ENCODE peak calls at places on chromosomes 13 and 19, in nine cellular contexts. X is upper lobe of right lung; Z is transverse colon; B is kidney; L is CD8-positive, alpha-beta T cell; E is Peyer's patch; Y is IMR-90; J is body of pancreas; A is sigmoid colon. G is an unnamed sample.

GRCh38 chr13:110915874-110916670 is 1.2 kb upstream of the ANKRD10 start:
- DNase-seq in X (no peak), Z (no peak), B (no peak), L (no peak), E (no peak), Y (peak; percentile 64), J (no peak), A (no peak), G (no peak)

GRCh38 chr13:96629331-96629730 is 364.9 kb downstream of the OXGR1 start:
- DNase-seq in X (no peak), Z (no peak), B (no peak), L (no peak), E (no peak), Y (no peak), J (no peak), A (no peak), G (no peak)

GRCh38 chr19:31639306-31639705 is 290.1 kb upstream of the TSHZ3 start:
- DNase-seq in X (no peak), Z (no peak), B (no peak), L (no peak), E (no peak), Y (peak; percentile 1), J (no peak), A (no peak), G (no peak)

GRCh38 chr19:6868341-6868740 is 19.0 kb upstream of the ADGRE1 start:
- DNase-seq in X (no peak), Z (no peak), B (no peak), L (no peak), E (no peak), Y (no peak), J (no peak), A (no peak), G (no peak)

GRCh38 chr19:47111081-47111589 is 2.4 kb downstream of the ZC3H4 start:
- DNase-seq in X (peak; percentile 74), Z (peak; percentile 41), B (no peak), L (peak; percentile 21), E (peak; percentile 73), Y (no peak), J (peak; percentile 31), A (peak; percentile 71), G (peak; percentile 81)

GRCh38 chr19:5048727-5049553 is 80.0 kb downstream of the KDM4B start:
- DNase-seq in X (no peak), Z (peak; percentile 55), B (no peak), L (no peak), E (no peak), Y (peak; percentile 66), J (no peak), A (no peak), G (peak; percentile 69)

GRCh38 chr19:51368366-51369282 is at the start of gene CLDND2:
- DNase-seq in X (no peak), Z (no peak), B (no peak), L (no peak), E (no peak), Y (no peak), J (no peak), A (no peak), G (no peak)

GRCh38 chr13:97411894-97412460 is 22.0 kb upstream of the RAP2A start:
- DNase-seq in X (no peak), Z (no peak), B (no peak), L (no peak), E (no peak), Y (no peak), J (no peak), A (no peak), G (no peak)

GRCh38 chr19:35144600-35145436 is 1.8 kb downstream of the FXYD7 start:
- DNase-seq in X (no peak), Z (peak; percentile 84), B (peak; percentile 91), L (no peak), E (no peak), Y (no peak), J (peak; percentile 31), A (no peak), G (no peak)

GRCh38 chr19:4575267-4575793 is 15.8 kb upstream of the SEMA6B start:
- DNase-seq in X (no peak), Z (no peak), B (peak; percentile 97), L (no peak), E (no peak), Y (peak; percentile 89), J (peak; percentile 35), A (peak; percentile 78), G (no peak)

GRCh38 chr13:113897161-113897560 is 33.3 kb upstream of the GAS6 start:
- DNase-seq in X (no peak), Z (no peak), B (no peak), L (no peak), E (no peak), Y (peak; percentile 98), J (no peak), A (no peak), G (no peak)

DNA sequence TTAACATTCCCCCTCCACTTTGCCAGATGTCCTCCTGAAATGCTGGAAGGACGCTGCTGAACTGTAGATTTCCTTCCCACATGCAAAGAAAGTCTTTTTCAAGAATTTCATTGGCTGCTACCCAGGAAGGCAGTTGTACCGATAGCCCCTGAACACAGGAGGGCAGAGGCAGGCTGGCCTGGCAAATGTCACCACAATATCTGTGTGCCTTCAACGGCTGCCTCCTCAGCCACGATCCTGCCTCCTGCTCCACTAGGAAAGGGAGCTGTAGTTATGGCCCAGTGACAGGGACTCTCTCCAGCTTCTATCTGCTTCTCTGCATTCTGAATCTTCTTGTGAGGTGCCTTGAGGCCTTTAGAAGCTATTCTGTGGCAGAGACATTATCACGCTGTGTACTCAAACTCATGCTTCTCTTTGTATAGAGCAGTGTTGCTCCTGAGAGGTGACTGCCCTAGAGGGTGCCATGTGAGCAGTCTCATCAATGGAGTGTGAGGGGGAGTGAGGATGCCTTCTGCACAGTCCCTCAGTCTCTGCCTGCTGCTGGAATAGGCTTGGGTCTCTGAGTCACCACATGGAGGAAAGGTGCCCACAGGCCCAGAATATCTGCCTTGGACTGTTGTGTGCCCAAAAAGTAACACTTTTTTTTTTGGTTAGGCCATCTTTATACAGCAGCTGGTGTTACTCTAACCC is 279.8 kb downstream of the DNAJC15 start:
- DNase-seq in X (no peak), Z (peak; percentile 28), B (peak; percentile 86), L (no peak), E (no peak), Y (peak; percentile 70), J (peak; percentile 62), A (peak; percentile 80), G (peak; percentile 39)
- TF ChIP-seq CTCF in X (peak; percentile 42), Z (peak; percentile 30), B (peak; percentile 66), L (no peak), E (no peak), Y (peak; percentile 59), J (peak; percentile 54), A (peak; percentile 43), G (no peak)

DNA sequence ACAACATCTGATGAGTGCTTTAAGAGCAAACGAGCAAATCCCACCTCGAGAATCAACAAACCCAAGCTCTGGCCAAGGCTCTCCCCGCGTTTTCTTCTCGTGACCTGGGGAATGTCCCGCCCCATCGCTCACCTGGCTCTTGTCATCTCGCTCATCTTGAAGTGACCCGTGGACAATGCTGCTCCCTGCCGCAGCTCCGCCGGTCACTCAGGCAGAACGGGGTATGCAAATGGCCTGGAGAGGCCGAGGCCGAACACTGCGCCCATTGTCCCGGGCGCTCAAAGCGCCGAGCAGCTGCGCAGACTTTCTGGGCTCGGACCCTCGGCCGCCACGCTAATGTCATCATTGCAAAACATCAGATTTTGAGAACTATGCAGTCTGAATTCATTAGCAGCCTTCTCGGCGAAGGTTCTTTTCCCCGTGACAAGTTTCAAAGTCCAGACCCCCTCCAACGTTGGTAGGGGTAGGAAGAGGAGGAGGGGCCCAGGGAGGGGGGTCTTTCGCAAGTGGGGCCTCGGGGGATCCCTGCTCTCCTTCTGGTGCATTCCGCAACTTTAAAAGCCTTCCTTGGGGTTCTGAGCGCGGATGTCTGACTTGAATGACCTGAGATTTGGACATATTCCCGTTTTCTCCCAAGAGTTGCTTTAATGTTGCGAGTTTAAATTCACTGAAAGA is 39.7 kb downstream of the SOX1 start:
- DNase-seq in X (no peak), Z (no peak), B (no peak), L (no peak), E (no peak), Y (no peak), J (no peak), A (no peak), G (no peak)
- H3K4me3 ChIP-seq in X (no peak overlapping the region), Z (no peak overlapping the region), B (no peak overlapping the region), L (no peak overlapping the region), E (no peak overlapping the region), Y (no peak overlapping the region), J (no peak overlapping the region), A (no peak overlapping the region), G (no peak overlapping the region)

GRCh38 chr19:33388231-33388816 is 14.8 kb downstream of the CEBPG start:
- DNase-seq in X (peak; percentile 65), Z (no peak), B (peak; percentile 65), L (no peak), E (peak; percentile 52), Y (no peak), J (no peak), A (peak; percentile 67), G (peak; percentile 60)

GRCh38 chr19:33387351-33388230 is 14.1 kb downstream of the CEBPG start:
- DNase-seq in X (no peak), Z (no peak), B (peak; percentile 68), L (no peak), E (peak; percentile 50), Y (no peak), J (no peak), A (no peak), G (no peak)

GRCh38 chr19:33390120-33390907 is 16.8 kb downstream of the CEBPG start:
- DNase-seq in X (peak; percentile 75), Z (peak; percentile 45), B (peak; percentile 72), L (no peak), E (peak; percentile 66), Y (no peak), J (no peak), A (peak; percentile 91), G (peak; percentile 80)

GRCh38 chr19:33389574-33390119 is 16.1 kb downstream of the CEBPG start:
- DNase-seq in X (peak; percentile 64), Z (no peak), B (peak; percentile 77), L (no peak), E (peak; percentile 56), Y (no peak), J (no peak), A (peak; percentile 77), G (peak; percentile 76)

DNA sequence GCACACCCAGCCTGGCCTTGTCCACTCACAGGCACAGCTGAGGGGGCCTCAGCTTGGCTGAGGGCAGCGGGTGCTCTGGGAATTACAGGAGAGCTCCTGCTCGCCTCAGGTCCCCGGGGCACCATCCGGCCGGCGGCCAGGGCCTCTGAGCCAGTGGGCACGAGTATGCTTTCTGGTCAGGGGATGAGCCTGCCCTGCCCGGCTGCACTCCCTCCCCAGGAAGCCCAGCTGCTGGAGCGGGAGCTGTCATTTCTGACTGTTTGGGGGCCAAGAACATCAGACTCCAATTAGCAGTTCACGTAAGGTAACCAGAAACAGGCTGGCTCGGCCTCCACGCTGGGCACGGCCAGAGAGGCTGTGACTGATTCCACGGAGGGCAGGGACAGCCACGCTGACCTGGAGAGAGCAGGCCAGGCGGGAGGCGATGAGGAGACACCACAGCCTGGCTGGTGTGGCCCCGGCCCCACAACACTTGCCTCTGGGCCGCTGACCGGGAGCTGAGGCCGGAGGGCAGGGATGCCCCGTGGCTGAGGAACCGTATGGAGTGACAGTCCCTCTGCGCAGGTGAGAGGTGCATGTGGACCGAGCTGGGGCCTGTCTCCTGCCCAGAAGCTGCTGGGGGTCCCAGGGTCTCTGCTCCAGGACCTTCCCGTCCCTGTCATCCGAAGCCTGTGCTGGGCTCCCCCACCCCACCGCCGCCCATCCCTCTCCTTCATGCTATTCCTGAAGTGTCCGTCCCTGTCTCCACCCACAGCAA is 15.5 kb downstream of the CEBPG start:
- DNase-seq in X (peak; percentile 64), Z (no peak), B (peak; percentile 65), L (no peak), E (peak; percentile 46), Y (no peak), J (no peak), A (peak; percentile 71), G (peak; percentile 73)
- H3K4me1 ChIP-seq in X (peaks cover 51% of the 10 kb centered on the region), Z (peaks cover 31% of the 10 kb centered on the region), B (peaks cover 18% of the 10 kb centered on the region), L (no peaks in the 10 kb centered on the region), E (no peaks in the 10 kb centered on the region), Y (peaks cover 7% of the 10 kb centered on the region), J (peaks cover 49% of the 10 kb centered on the region), A (peaks cover 5% of the 10 kb centered on the region), G (peaks cover 28% of the 10 kb centered on the region)

GRCh38 chr13:41587490-41587889 is 130.1 kb downstream of the RGCC start:
- DNase-seq in X (no peak), Z (no peak), B (no peak), L (peak; percentile 9), E (no peak), Y (no peak), J (no peak), A (no peak), G (no peak)
- TF ChIP-seq CTCF in X (no peak), Z (no peak), B (no peak), L (peak; percentile 60), E (no peak), Y (no peak), J (no peak), A (no peak), G (no peak)

G was measured in left lung.